ENCODE peak calls at places on chromosome 2, in four cellular contexts. G is cardiac fibroblast, N is RKO, T is MCF 10A. M is an unnamed sample.
A peak's percentile ranks its signal among the peaks of the same experiment; 100 is the strongest.

GRCh38 chr2:108023776-108024175 is 37.5 kb downstream of the SLC5A7 start:
- DNase-seq in N (no peak), T (no peak), G (no peak), M (no peak)

GRCh38 chr2:161303535-161304050 is 4.6 kb upstream of the PSMD14 start:
- DNase-seq in N (no peak), G (no peak), T (no peak), M (no peak)

GRCh38 chr2:13522917-13523821 is 806.4 kb downstream of the TRIB2 start:
- DNase-seq in N (peak; percentile 3), G (no peak), T (peak; percentile 71), M (no peak)

GRCh38 chr2:55992465-55992864 is 68.9 kb upstream of the EFEMP1 start:
- DNase-seq in N (peak; percentile 25), T (peak; percentile 86), G (peak; percentile 99), M (peak; percentile 100)

GRCh38 chr2:200168641-200169265 is 137.7 kb upstream of the SPATS2L start:
- DNase-seq in N (no peak), T (no peak), G (no peak), M (peak; percentile 57)

GRCh38 chr2:1224901-1225300 is 188.4 kb upstream of the TPO start:
- DNase-seq in T (no peak), G (no peak), N (no peak), M (no peak)

GRCh38 chr2:98508690-98509054 is 64.0 kb downstream of the INPP4A start:
- DNase-seq in G (peak; percentile 91), T (peak; percentile 94), N (no peak), M (peak; percentile 98)

GRCh38 chr2:170997893-170998477 is 68.9 kb downstream of the GORASP2 start:
- DNase-seq in T (no peak), N (no peak), G (no peak), M (no peak)

GRCh38 chr2:191189112-191189635 is 38.4 kb upstream of the STAT4 start:
- DNase-seq in N (no peak), T (no peak), G (no peak), M (no peak)

GRCh38 chr2:133812826-133813617 is 244.8 kb upstream of the NCKAP5 start:
- DNase-seq in T (peak; percentile 21), G (peak; percentile 50), N (no peak), M (peak; percentile 72)

GRCh38 chr2:203534486-203535077 is 519 bp downstream of the RAPH1 start:
- DNase-seq in T (peak; percentile 29), G (no peak), N (no peak), M (no peak)

GRCh38 chr2:18536100-18536499 is 24.4 kb downstream of the RDH14 start:
- DNase-seq in T (peak; percentile 47), G (no peak), N (no peak), M (no peak)

GRCh38 chr2:74828534-74828933 is 5.4 kb upstream of the HK2 start:
- DNase-seq in N (no peak), T (no peak), G (no peak), M (no peak)

GRCh38 chr2:54888146-54888545 is 162.1 kb downstream of the RTN4 start:
- DNase-seq in N (no peak), G (no peak), T (no peak), M (no peak)

GRCh38 chr2:27152102-27152795 is 3.4 kb downstream of the TCF23 start:
- DNase-seq in G (no peak), N (no peak), T (peak; percentile 20), M (no peak)

GRCh38 chr2:241859017-241859435 is 332 bp upstream of the PDCD1 start:
- DNase-seq in G (no peak), N (no peak), T (no peak), M (no peak)

GRCh38 chr2:144477943-144478283 is 42.0 kb downstream of the ZEB2 start:
- DNase-seq in G (no peak), T (no peak), N (no peak), M (peak; percentile 41)